ENCODE peak calls at places on chromosomes 6 and 20, in nine cellular contexts. A is pancreas, Y is testis, D is left ventricle myocardium inferior, T is neural crest cell, U is Caco-2, V is sigmoid colon, W is cardiac muscle cell, G is colonic mucosa. N is an unnamed sample.

GRCh38 chr6:149454405-149454848 is 30.4 kb downstream of the ZC3H12D start:
- DNase-seq in A (peak), Y (peak), D (peak), T (no peak), U (no peak), V (peak), W (peak), G (peak), N (peak)

GRCh38 chr6:125871365-125871764 is 80.6 kb downstream of the NCOA7 start:
- DNase-seq in A (no peak), Y (no peak), D (no peak), T (no peak), U (no peak), V (no peak), W (no peak), G (no peak), N (no peak)

GRCh38 chr6:136762022-136762975 is 30.0 kb downstream of the MAP3K5 start:
- DNase-seq in A (no peak), Y (no peak), D (no peak), T (no peak), U (no peak), V (no peak), W (no peak), G (peak), N (no peak)

GRCh38 chr6:51045548-51045947 is 226.9 kb downstream of the TFAP2B start:
- DNase-seq in A (no peak), Y (no peak), D (no peak), T (no peak), U (no peak), V (no peak), W (no peak), G (no peak), N (no peak)

GRCh38 chr20:17437251-17437650 is 93.9 kb downstream of the BFSP1 start:
- DNase-seq in A (no peak), Y (no peak), D (no peak), T (no peak), U (no peak), V (no peak), W (no peak), G (no peak), N (no peak)

GRCh38 chr6:41711323-41712038 is 23.9 kb downstream of the TFEB start:
- DNase-seq in A (no peak), Y (no peak), D (no peak), T (no peak), U (no peak), V (no peak), W (no peak), G (no peak), N (no peak)

GRCh38 chr6:155587817-155588216 is 132.2 kb upstream of the NOX3 start:
- DNase-seq in A (no peak), Y (no peak), D (no peak), T (no peak), U (no peak), V (no peak), W (no peak), G (no peak), N (no peak)

GRCh38 chr6:17015551-17016381 is 86.1 kb upstream of the STMND1 start:
- DNase-seq in A (no peak), Y (peak), D (peak), T (no peak), U (no peak), V (no peak), W (peak), G (peak), N (peak)

GRCh38 chr6:14661188-14661587 is 543.6 kb downstream of the CD83 start:
- DNase-seq in A (peak), Y (no peak), D (no peak), T (no peak), U (no peak), V (no peak), W (no peak), G (no peak), N (peak)

GRCh38 chr6:37783831-37784584 is 35.5 kb upstream of the ZFAND3 start:
- DNase-seq in A (no peak), Y (peak), D (peak), T (no peak), U (no peak), V (peak), W (peak), G (no peak), N (peak)

GRCh38 chr20:32539817-32540675 is 45.1 kb downstream of the NOL4L start:
- DNase-seq in A (no peak), Y (no peak), D (no peak), T (no peak), U (no peak), V (no peak), W (peak), G (peak), N (peak)

GRCh38 chr6:37994238-37994637 is 174.7 kb downstream of the ZFAND3 start:
- DNase-seq in A (no peak), Y (no peak), D (no peak), T (no peak), U (no peak), V (no peak), W (peak), G (no peak), N (no peak)

GRCh38 chr20:46592580-46593362 is 42.3 kb upstream of the OCSTAMP start:
- DNase-seq in A (no peak), Y (no peak), D (no peak), T (no peak), U (no peak), V (no peak), W (no peak), G (no peak), N (no peak)

GRCh38 chr6:42336431-42336830 is 115.3 kb downstream of the TRERF1 start:
- DNase-seq in A (no peak), Y (no peak), D (no peak), T (no peak), U (no peak), V (no peak), W (no peak), G (no peak), N (peak)

GRCh38 chr20:10511507-10512231 is 76.6 kb downstream of the SLX4IP start:
- DNase-seq in A (peak), Y (peak), D (peak), T (no peak), U (peak), V (peak), W (peak), G (peak), N (peak)

GRCh38 chr6:2952557-2953095 is 18.7 kb downstream of the SERPINB6 start:
- DNase-seq in A (peak), Y (peak), D (peak), T (peak), U (peak), V (peak), W (peak), G (peak), N (peak)

GRCh38 chr6:15879372-15880261 is 216.8 kb upstream of the DTNBP1 start:
- DNase-seq in A (no peak), Y (no peak), D (peak), T (no peak), U (no peak), V (peak), W (peak), G (peak), N (peak)

GRCh38 chr20:7540923-7541322 is 399.3 kb downstream of the HAO1 start:
- DNase-seq in A (no peak), Y (no peak), D (no peak), T (no peak), U (no peak), V (no peak), W (peak), G (no peak), N (no peak)

GRCh38 chr20:41133709-41134361 is 3.5 kb upstream of the PLCG1 start:
- DNase-seq in A (no peak), Y (no peak), D (no peak), T (no peak), U (peak), V (no peak), W (no peak), G (peak), N (no peak)

GRCh38 chr6:157099912-157100593 is 223.3 kb downstream of the TMEM242 start:
- DNase-seq in A (no peak), Y (no peak), D (no peak), T (no peak), U (no peak), V (no peak), W (peak), G (no peak), N (no peak)

GRCh38 chr6:40695114-40695513 is 108.0 kb upstream of the LRFN2 start:
- DNase-seq in A (no peak), Y (no peak), D (no peak), T (no peak), U (no peak), V (no peak), W (no peak), G (no peak), N (no peak)

GRCh38 chr20:44187054-44187762 is at the start of gene JPH2:
- DNase-seq in A (no peak), Y (no peak), D (peak), T (peak), U (peak), V (peak), W (peak), G (peak), N (peak)

GRCh38 chr6:37155394-37156312 is 14.3 kb upstream of the PIM1 start:
- DNase-seq in A (no peak), Y (no peak), D (no peak), T (no peak), U (no peak), V (no peak), W (no peak), G (peak), N (peak)

DNA sequence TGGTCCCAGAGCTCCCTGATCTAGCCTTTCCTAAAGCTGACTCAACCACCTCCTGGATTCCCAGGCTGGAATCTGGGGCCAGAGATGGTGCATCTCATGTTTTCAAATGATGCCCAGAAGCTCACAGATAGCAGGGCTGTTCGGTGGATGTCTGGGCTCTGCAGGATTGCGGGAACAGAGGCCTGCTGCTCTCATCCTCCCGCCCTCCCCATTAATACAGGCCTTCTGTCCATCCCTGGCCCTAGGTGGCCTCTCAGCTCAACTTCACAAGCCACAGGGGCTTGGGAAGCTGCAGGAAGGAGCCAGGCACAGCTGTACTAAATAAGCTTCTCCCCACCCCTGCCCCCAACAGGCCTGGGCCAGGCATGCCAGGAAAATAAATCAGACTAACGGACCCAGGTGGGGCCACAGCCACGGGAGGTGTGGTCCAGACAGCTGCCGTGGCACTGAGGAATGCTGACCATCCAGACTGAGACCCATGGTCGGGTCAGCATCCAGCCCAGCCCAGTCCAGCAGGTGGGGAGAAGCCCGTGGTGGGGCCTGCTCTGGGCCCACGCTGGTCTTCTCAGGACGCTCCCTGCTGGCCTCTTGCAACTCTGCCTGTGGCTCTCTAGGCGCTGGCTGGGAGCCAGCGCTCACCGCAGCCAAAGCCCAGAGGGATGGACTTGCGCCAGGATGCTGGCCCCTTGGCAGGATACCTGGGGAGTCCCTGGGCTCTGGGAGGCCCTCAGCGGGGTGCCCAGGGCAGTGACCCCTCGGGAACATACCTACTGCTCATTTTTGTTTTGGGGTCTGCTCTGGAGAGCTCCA is 8.5 kb upstream of the YTHDF1 start:
- DNase-seq in A (no peak), Y (peak), D (peak), T (no peak), U (no peak), V (peak), W (peak), G (no peak), N (peak)
- TF ChIP-seq CTCF in A (no peak), Y (peak), D (peak), T (peak), U (no peak), V (no peak), W (peak), G (no peak), N (peak)

DNA sequence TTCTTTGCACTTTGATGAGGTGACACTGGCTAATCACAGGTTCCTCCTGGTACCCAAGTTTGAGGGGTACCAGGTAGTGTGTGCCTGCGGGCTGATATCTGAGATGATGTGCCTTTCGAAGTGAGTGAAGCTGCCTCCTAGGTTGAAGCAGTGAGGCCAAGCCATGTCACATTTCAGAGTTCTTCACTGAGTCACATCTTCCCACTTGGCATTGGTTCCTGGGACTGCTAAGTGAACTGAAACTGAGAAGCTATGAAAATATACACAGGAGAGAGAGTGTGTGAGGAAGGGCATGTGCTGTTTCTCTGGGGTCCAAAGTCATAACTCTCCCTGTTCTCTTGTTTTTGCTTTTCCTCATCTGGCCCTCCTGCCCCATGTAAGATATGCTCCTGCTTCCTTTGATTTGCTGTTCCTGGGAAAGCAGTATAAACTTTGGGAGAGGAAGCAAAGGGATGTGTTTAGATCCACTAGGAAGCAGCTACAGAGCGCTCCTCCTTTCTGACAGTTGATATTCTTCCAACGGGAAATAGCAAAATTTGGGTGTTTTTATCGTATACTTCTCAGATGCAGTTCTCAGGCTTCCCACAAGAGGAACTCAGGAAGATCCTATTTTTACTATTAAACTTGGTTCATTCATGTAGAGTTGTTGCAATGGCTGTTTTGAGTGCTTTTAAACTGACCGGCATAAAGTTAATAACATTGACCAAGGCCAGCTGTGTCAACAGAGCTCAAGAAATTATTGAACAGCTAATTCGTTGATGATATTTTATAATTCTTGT is 153.7 kb downstream of the MOXD1 start:
- DNase-seq in A (no peak), Y (no peak), D (no peak), T (no peak), U (no peak), V (no peak), W (no peak), G (no peak), N (no peak)
- TF ChIP-seq CTCF in A (no peak), Y (no peak), D (no peak), T (no peak), U (no peak), V (no peak), W (peak), G (no peak), N (no peak)

DNA sequence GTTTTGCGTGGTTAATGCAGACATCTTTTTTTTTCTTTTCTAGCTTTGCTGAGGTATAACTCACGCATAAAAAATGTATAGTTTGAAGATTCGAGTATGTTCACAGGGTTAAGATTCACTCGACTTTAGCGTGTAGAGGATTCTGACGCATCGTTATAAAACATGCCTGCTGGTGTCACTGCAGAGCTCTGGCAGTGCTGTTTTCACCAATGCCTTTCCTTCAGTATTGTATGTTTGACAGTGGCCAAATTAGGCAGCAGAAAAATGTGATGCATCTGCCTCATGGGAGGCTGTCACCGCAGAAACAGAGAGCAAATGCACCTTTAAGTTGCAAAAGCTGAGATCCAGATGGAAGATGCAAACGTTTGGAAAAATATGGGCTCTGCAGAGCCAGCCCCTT is 18.0 kb upstream of the SIRPB2 start:
- DNase-seq in A (no peak), Y (no peak), D (no peak), T (no peak), U (no peak), V (no peak), W (peak), G (no peak), N (peak)
- TF ChIP-seq CTCF in A (no peak), Y (no peak), D (peak), T (peak), U (peak), V (no peak), W (peak), G (no peak), N (peak)

GRCh38 chr6:160697826-160698225 is 4.2 kb upstream of the PLG start:
- DNase-seq in A (no peak), Y (no peak), D (no peak), T (no peak), U (no peak), V (no peak), W (no peak), G (no peak), N (no peak)

GRCh38 chr6:160691617-160692016 is 10.4 kb upstream of the PLG start:
- DNase-seq in A (no peak), Y (no peak), D (no peak), T (no peak), U (no peak), V (no peak), W (no peak), G (no peak), N (no peak)

GRCh38 chr6:160690458-160690857 is 11.6 kb upstream of the PLG start:
- DNase-seq in A (no peak), Y (no peak), D (no peak), T (no peak), U (no peak), V (no peak), W (no peak), G (no peak), N (no peak)

DNA sequence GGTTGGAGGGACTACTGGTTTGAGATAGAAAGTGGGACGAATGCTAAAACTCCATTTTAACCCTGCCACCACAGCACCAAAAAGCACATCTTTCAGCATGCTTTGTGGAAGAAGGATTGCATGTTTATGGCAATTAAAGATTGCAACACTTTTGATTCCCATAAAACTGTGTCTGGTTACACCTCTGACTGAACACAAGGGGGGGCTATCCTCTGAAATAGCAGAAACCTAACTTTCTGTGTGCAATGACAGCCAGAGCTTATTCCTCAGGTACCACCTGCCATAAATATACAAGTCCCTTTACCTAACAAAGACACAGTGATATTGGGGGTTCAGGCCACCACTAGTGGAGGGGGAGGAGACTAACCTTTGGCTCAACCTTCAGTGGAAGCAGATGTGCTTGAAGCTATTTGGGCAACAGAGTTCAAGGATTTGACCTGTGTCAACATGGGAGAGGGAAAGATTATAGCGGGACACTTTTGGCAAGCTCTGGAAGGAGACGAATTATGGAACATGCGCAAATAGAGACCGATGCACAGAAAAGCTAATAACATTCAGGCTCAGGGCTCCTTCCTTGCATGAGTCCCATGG is 9.6 kb upstream of the PLG start:
- DNase-seq in A (no peak), Y (no peak), D (no peak), T (no peak), U (no peak), V (no peak), W (no peak), G (no peak), N (peak)
- TF ChIP-seq CTCF in A (no peak), Y (no peak), D (no peak), T (peak), U (no peak), V (no peak), W (no peak), G (no peak), N (peak)

GRCh38 chr20:407097-407952 is 774 bp upstream of the RBCK1 start:
- DNase-seq in A (peak), Y (peak), D (peak), T (peak), U (peak), V (peak), W (peak), G (peak), N (peak)
- TF ChIP-seq CTCF in A (no peak), Y (no peak), D (peak), T (peak), U (peak), V (peak), W (peak), G (peak), N (peak)

DNA sequence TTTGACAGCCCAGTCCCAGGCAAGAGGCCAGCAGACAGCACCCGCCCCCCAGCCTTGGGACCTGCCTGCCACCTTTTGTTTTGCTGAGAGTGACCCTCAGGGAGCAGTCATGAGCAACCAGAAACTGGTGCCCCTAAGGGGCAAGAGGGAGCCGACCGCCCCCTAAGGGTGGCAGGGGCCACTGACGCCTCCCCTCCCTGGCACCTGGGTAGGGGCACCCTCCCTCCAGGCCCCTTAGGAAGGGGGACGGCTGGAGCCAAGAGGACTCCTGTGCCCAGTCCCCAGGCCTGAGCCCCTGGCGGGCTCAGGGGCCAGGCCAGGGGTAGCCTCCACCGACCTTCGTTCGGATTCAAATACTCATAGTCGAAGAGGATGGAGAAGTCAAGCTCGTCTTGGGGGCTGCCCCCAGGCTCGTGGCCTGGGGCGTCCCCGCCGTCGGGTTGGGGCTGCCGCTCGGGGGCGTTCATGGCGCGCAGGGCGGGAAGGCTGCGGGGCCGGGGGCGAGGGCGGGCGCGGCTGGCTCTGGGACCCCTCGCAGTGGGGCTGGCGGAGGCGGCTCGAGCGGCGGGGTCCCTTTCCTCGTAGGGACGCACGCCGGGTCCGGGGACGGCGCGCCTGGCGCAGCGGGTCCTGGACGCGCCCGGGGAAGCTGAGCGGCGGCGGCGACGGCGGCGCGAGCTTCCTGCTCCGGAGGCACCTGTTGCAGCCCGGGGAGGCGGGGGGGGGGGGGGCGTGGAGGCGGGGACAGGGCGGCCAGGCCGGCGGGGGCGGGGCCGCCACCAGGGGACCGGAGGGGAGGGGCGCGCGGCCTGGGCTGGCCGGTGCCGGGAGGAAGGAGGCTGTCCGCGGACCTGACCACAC is at the start of gene NFATC2:
- DNase-seq in A (peak), Y (peak), D (peak), T (no peak), U (peak), V (no peak), W (no peak), G (peak), N (peak)
- TF ChIP-seq CTCF in A (no peak), Y (no peak), D (peak), T (peak), U (peak), V (no peak), W (peak), G (no peak), N (peak)